ENCODE peak calls at places on chromosomes 1 and 21, in nine cellular contexts. One of them, this sample, is unnamed.

GRCh38 chr1:209364716-209365115 is 218.8 kb upstream of the CAMK1G start:
- DNase-seq in LoVo: peak
- DNase-seq in Ammon's horn: no peak
- DNase-seq in occipital lobe: no peak
- DNase-seq in activated CD4-positive, alpha-beta T cell treated with anti-CD3 and anti-CD28 coated beads for 1 hour: no peak
- DNase-seq in fibroblast of villous mesenchyme: no peak
- DNase-seq in mucosa of descending colon: no peak
- DNase-seq in naive B cell: no peak
- DNase-seq in GM23338: no peak
- DNase-seq in this sample: no peak

GRCh38 chr1:206050655-206051235 is 2.2 kb upstream of the RHEX start:
- DNase-seq in LoVo: no peak
- DNase-seq in Ammon's horn: no peak
- DNase-seq in occipital lobe: no peak
- DNase-seq in activated CD4-positive, alpha-beta T cell treated with anti-CD3 and anti-CD28 coated beads for 1 hour: peak
- DNase-seq in fibroblast of villous mesenchyme: no peak
- DNase-seq in mucosa of descending colon: peak
- DNase-seq in naive B cell: peak
- DNase-seq in GM23338: no peak
- DNase-seq in this sample: no peak

GRCh38 chr1:46687095-46687659 is 15.5 kb downstream of the TEX38 start:
- DNase-seq in LoVo: peak
- DNase-seq in Ammon's horn: peak
- DNase-seq in occipital lobe: no peak
- DNase-seq in activated CD4-positive, alpha-beta T cell treated with anti-CD3 and anti-CD28 coated beads for 1 hour: no peak
- DNase-seq in fibroblast of villous mesenchyme: peak
- DNase-seq in mucosa of descending colon: peak
- DNase-seq in naive B cell: no peak
- DNase-seq in GM23338: no peak
- DNase-seq in this sample: no peak

GRCh38 chr1:150505431-150505830 is 2.5 kb upstream of the ECM1 start:
- DNase-seq in LoVo: no peak
- DNase-seq in Ammon's horn: no peak
- DNase-seq in occipital lobe: no peak
- DNase-seq in activated CD4-positive, alpha-beta T cell treated with anti-CD3 and anti-CD28 coated beads for 1 hour: no peak
- DNase-seq in fibroblast of villous mesenchyme: no peak
- DNase-seq in mucosa of descending colon: no peak
- DNase-seq in naive B cell: no peak
- DNase-seq in GM23338: no peak
- DNase-seq in this sample: no peak

GRCh38 chr1:239835946-239836345 is 255.7 kb upstream of the FMN2 start:
- DNase-seq in LoVo: no peak
- DNase-seq in Ammon's horn: no peak
- DNase-seq in occipital lobe: no peak
- DNase-seq in activated CD4-positive, alpha-beta T cell treated with anti-CD3 and anti-CD28 coated beads for 1 hour: no peak
- DNase-seq in fibroblast of villous mesenchyme: no peak
- DNase-seq in mucosa of descending colon: no peak
- DNase-seq in naive B cell: no peak
- DNase-seq in GM23338: no peak
- DNase-seq in this sample: no peak

GRCh38 chr1:165235777-165236285 is 120.7 kb downstream of the LMX1A start:
- DNase-seq in LoVo: no peak
- DNase-seq in Ammon's horn: peak
- DNase-seq in occipital lobe: no peak
- DNase-seq in activated CD4-positive, alpha-beta T cell treated with anti-CD3 and anti-CD28 coated beads for 1 hour: no peak
- DNase-seq in fibroblast of villous mesenchyme: no peak
- DNase-seq in mucosa of descending colon: no peak
- DNase-seq in naive B cell: no peak
- DNase-seq in GM23338: peak
- DNase-seq in this sample: peak

GRCh38 chr1:86259390-86259789 is 102.8 kb upstream of the COL24A1 start:
- DNase-seq in LoVo: no peak
- DNase-seq in Ammon's horn: no peak
- DNase-seq in occipital lobe: no peak
- DNase-seq in activated CD4-positive, alpha-beta T cell treated with anti-CD3 and anti-CD28 coated beads for 1 hour: no peak
- DNase-seq in fibroblast of villous mesenchyme: no peak
- DNase-seq in mucosa of descending colon: no peak
- DNase-seq in naive B cell: no peak
- DNase-seq in GM23338: no peak
- DNase-seq in this sample: no peak

GRCh38 chr21:44027607-44028286 is 15.6 kb downstream of the TRAPPC10 start:
- DNase-seq in LoVo: no peak
- DNase-seq in Ammon's horn: no peak
- DNase-seq in occipital lobe: no peak
- DNase-seq in activated CD4-positive, alpha-beta T cell treated with anti-CD3 and anti-CD28 coated beads for 1 hour: no peak
- DNase-seq in fibroblast of villous mesenchyme: no peak
- DNase-seq in mucosa of descending colon: no peak
- DNase-seq in naive B cell: no peak
- DNase-seq in GM23338: no peak
- DNase-seq in this sample: no peak

GRCh38 chr1:40393173-40393572 is 19.6 kb downstream of the SMAP2 start:
- DNase-seq in LoVo: no peak
- DNase-seq in Ammon's horn: peak
- DNase-seq in occipital lobe: no peak
- DNase-seq in activated CD4-positive, alpha-beta T cell treated with anti-CD3 and anti-CD28 coated beads for 1 hour: no peak
- DNase-seq in fibroblast of villous mesenchyme: no peak
- DNase-seq in mucosa of descending colon: no peak
- DNase-seq in naive B cell: peak
- DNase-seq in GM23338: no peak
- DNase-seq in this sample: no peak

GRCh38 chr1:200401708-200402107 is 8.1 kb downstream of the ZNF281 start:
- DNase-seq in LoVo: no peak
- DNase-seq in Ammon's horn: no peak
- DNase-seq in occipital lobe: no peak
- DNase-seq in activated CD4-positive, alpha-beta T cell treated with anti-CD3 and anti-CD28 coated beads for 1 hour: no peak
- DNase-seq in fibroblast of villous mesenchyme: no peak
- DNase-seq in mucosa of descending colon: no peak
- DNase-seq in naive B cell: no peak
- DNase-seq in GM23338: no peak
- DNase-seq in this sample: no peak

GRCh38 chr1:66848193-66848592 is 47.1 kb upstream of the INSL5 start:
- DNase-seq in LoVo: no peak
- DNase-seq in Ammon's horn: no peak
- DNase-seq in occipital lobe: no peak
- DNase-seq in activated CD4-positive, alpha-beta T cell treated with anti-CD3 and anti-CD28 coated beads for 1 hour: no peak
- DNase-seq in fibroblast of villous mesenchyme: peak
- DNase-seq in mucosa of descending colon: no peak
- DNase-seq in naive B cell: no peak
- DNase-seq in GM23338: no peak
- DNase-seq in this sample: no peak

GRCh38 chr1:28766532-28767183 is 29.9 kb downstream of the YTHDF2 start:
- DNase-seq in LoVo: no peak
- DNase-seq in Ammon's horn: no peak
- DNase-seq in occipital lobe: no peak
- DNase-seq in activated CD4-positive, alpha-beta T cell treated with anti-CD3 and anti-CD28 coated beads for 1 hour: no peak
- DNase-seq in fibroblast of villous mesenchyme: no peak
- DNase-seq in mucosa of descending colon: no peak
- DNase-seq in naive B cell: no peak
- DNase-seq in GM23338: no peak
- DNase-seq in this sample: no peak

GRCh38 chr1:6485937-6486250 is 5.6 kb downstream of the PLEKHG5 start:
- DNase-seq in LoVo: no peak
- DNase-seq in Ammon's horn: no peak
- DNase-seq in occipital lobe: no peak
- DNase-seq in activated CD4-positive, alpha-beta T cell treated with anti-CD3 and anti-CD28 coated beads for 1 hour: no peak
- DNase-seq in fibroblast of villous mesenchyme: no peak
- DNase-seq in mucosa of descending colon: no peak
- DNase-seq in naive B cell: no peak
- DNase-seq in GM23338: no peak
- DNase-seq in this sample: no peak

GRCh38 chr21:38819719-38820147 is 14.0 kb downstream of the ETS2 start:
- DNase-seq in LoVo: peak
- DNase-seq in Ammon's horn: no peak
- DNase-seq in occipital lobe: no peak
- DNase-seq in activated CD4-positive, alpha-beta T cell treated with anti-CD3 and anti-CD28 coated beads for 1 hour: no peak
- DNase-seq in fibroblast of villous mesenchyme: peak
- DNase-seq in mucosa of descending colon: peak
- DNase-seq in naive B cell: no peak
- DNase-seq in GM23338: no peak
- DNase-seq in this sample: no peak

GRCh38 chr1:1440941-1441888 is 5.7 kb downstream of the VWA1 start:
- DNase-seq in LoVo: no peak
- DNase-seq in Ammon's horn: no peak
- DNase-seq in occipital lobe: no peak
- DNase-seq in activated CD4-positive, alpha-beta T cell treated with anti-CD3 and anti-CD28 coated beads for 1 hour: peak
- DNase-seq in fibroblast of villous mesenchyme: peak
- DNase-seq in mucosa of descending colon: peak
- DNase-seq in naive B cell: peak
- DNase-seq in GM23338: peak
- DNase-seq in this sample: peak

GRCh38 chr1:114076308-114076707 is 77.4 kb downstream of the SYT6 start:
- DNase-seq in LoVo: no peak
- DNase-seq in Ammon's horn: no peak
- DNase-seq in occipital lobe: no peak
- DNase-seq in activated CD4-positive, alpha-beta T cell treated with anti-CD3 and anti-CD28 coated beads for 1 hour: no peak
- DNase-seq in fibroblast of villous mesenchyme: no peak
- DNase-seq in mucosa of descending colon: no peak
- DNase-seq in naive B cell: no peak
- DNase-seq in GM23338: no peak
- DNase-seq in this sample: no peak

GRCh38 chr1:162560303-162561036 is 1.1 kb upstream of the UAP1 start:
- DNase-seq in LoVo: no peak
- DNase-seq in Ammon's horn: no peak
- DNase-seq in occipital lobe: no peak
- DNase-seq in activated CD4-positive, alpha-beta T cell treated with anti-CD3 and anti-CD28 coated beads for 1 hour: no peak
- DNase-seq in fibroblast of villous mesenchyme: peak
- DNase-seq in mucosa of descending colon: no peak
- DNase-seq in naive B cell: no peak
- DNase-seq in GM23338: peak
- DNase-seq in this sample: no peak

This sample was measured in WTC11.